ENCODE peak calls at places on chromosomes 4 and X, in five cellular contexts. T is suprapubic skin, I is A673, U is heart left ventricle, R is foreskin keratinocyte. P is an unnamed sample.
A peak's percentile ranks its signal among the peaks of the same experiment; 100 is the strongest.

GRCh38 chr4:184384056-184384809 is 90.1 kb downstream of the IRF2 start:
- DNase-seq in T (no peak), I (peak; percentile 55), U (no peak), R (peak; percentile 73), P (no peak)

GRCh38 chr4:159400782-159401712 is 298.2 kb downstream of the RAPGEF2 start:
- DNase-seq in T (no peak), I (no peak), U (no peak), R (no peak), P (no peak)

GRCh38 chrX:129450123-129450522 is 73.2 kb downstream of the SMARCA1 start:
- DNase-seq in T (no peak), I (no peak), U (no peak), R (no peak), P (no peak)

GRCh38 chrX:40201486-40201885 is 103.7 kb upstream of the BCOR start:
- DNase-seq in T (no peak), I (no peak), U (no peak), R (no peak), P (no peak)

GRCh38 chr4:52611030-52611555 is 48.0 kb downstream of the USP46 start:
- DNase-seq in T (no peak), I (no peak), U (no peak), R (no peak), P (no peak)

GRCh38 chr4:29224911-29225310 is 1495.3 kb upstream of the PCDH7 start:
- DNase-seq in T (no peak), I (no peak), U (no peak), R (no peak), P (no peak)

GRCh38 chr4:5391492-5391891 is 316.9 kb downstream of the EVC2 start:
- DNase-seq in T (no peak), I (no peak), U (no peak), R (no peak), P (no peak)

GRCh38 chrX:41922125-41922521 is 1.2 kb downstream of the CASK start:
- DNase-seq in T (no peak), I (peak; percentile 48), U (no peak), R (no peak), P (no peak)

GRCh38 chr4:7087036-7087435 is 19.2 kb upstream of the GRPEL1 start:
- DNase-seq in T (no peak), I (no peak), U (no peak), R (no peak), P (no peak)

GRCh38 chr4:143294710-143295109 is 42.0 kb upstream of the GAB1 start:
- DNase-seq in T (no peak), I (no peak), U (no peak), R (no peak), P (no peak)

GRCh38 chr4:143296397-143297067 is 40.1 kb upstream of the GAB1 start:
- DNase-seq in T (no peak), I (no peak), U (no peak), R (peak; percentile 42), P (no peak)

GRCh38 chr4:143292858-143293257 is 43.8 kb upstream of the GAB1 start:
- DNase-seq in T (no peak), I (no peak), U (no peak), R (no peak), P (no peak)

GRCh38 chr4:143291334-143291733 is 45.3 kb upstream of the GAB1 start:
- DNase-seq in T (no peak), I (no peak), U (no peak), R (no peak), P (no peak)

DNA sequence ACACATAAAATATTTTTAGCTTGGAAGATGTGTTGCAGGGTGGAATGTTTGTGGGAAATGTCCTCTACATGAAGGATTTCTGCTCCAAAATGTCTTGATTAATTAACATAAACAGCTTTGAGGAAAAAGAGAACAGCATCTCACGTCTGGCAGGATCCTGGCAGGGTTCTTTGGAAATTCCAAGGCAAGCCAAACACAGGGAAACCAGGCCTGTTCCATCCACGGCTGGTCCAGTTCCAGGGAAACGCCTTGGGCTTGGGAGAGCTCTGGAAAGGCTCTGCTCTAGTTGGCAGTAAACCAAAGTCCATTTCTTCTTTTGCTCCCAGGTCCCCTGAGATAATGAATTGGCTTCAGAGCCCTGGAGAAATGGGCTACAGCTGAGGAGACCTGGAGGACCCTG is 42.4 kb upstream of the GAB1 start:
- DNase-seq in T (peak; percentile 67), I (no peak), U (peak; percentile 75), R (no peak), P (peak; percentile 68)
- H3K4me1 ChIP-seq in T (peaks cover 36% of the 10 kb centered on the region), I (no peaks in the 10 kb centered on the region), U (peaks cover 18% of the 10 kb centered on the region), R (peaks cover 23% of the 10 kb centered on the region), P (no peaks in the 10 kb centered on the region)

GRCh38 chr4:66785479-66785878 is 759.8 kb downstream of the CENPC start:
- DNase-seq in T (no peak), I (no peak), U (no peak), R (no peak), P (no peak)
- H3K27ac ChIP-seq in T (no peak overlapping the region), I (no peak overlapping the region), U (no peak overlapping the region), R (no peak overlapping the region), P (no peak overlapping the region)

GRCh38 chr4:38672247-38673071 is 8.5 kb downstream of the KLF3 start:
- DNase-seq in T (no peak), I (peak; percentile 78), U (peak; percentile 34), R (no peak), P (no peak)
- H3K4me1 ChIP-seq in T (peaks cover 96% of the 10 kb centered on the region), I (peaks cover 93% of the 10 kb centered on the region), U (peaks cover 99% of the 10 kb centered on the region), R (peaks cover 72% of the 10 kb centered on the region), P (peaks cover 90% of the 10 kb centered on the region)

GRCh38 chrX:68084765-68085164 is 348.5 kb downstream of the OPHN1 start:
- DNase-seq in T (no peak), I (no peak), U (no peak), R (no peak), P (no peak)
- H3K27ac ChIP-seq in T (no peak overlapping the region), I (no peak overlapping the region), U (peak overlapping the region; percentile 24), R (no peak overlapping the region), P (no peak overlapping the region)

GRCh38 chr4:478373-478772 is 20.6 kb downstream of the ZNF721 start:
- DNase-seq in T (no peak), I (no peak), U (no peak), R (peak; percentile 28), P (no peak)
- H3K4me1 ChIP-seq in T (peaks cover under 1% of the 10 kb centered on the region), I (no peaks in the 10 kb centered on the region), U (peaks cover 15% of the 10 kb centered on the region), R (no peaks in the 10 kb centered on the region), P (no peaks in the 10 kb centered on the region)

GRCh38 chrX:49054073-49054762 is 4.6 kb upstream of the CCDC120 start:
- DNase-seq in T (no peak), I (no peak), U (no peak), R (no peak), P (no peak)
- H3K27ac ChIP-seq in T (peak overlapping the region; percentile 88), I (peak overlapping the region; percentile 83), U (peak overlapping the region; percentile 79), R (no peak overlapping the region), P (peak overlapping the region; percentile 85)